ENCODE peak calls at places on chromosomes 2 and 18, in seven cellular contexts. One of them, this sample, is unnamed.

GRCh38 chr2:142315353-142315752 is 184.5 kb upstream of the LRP1B start:
- DNase-seq in pancreas: no peak
- DNase-seq in neuronal stem cell: no peak
- DNase-seq in colonic mucosa: no peak
- DNase-seq in spleen: no peak
- DNase-seq in PC-9: no peak
- DNase-seq in dorsolateral prefrontal cortex: no peak
- DNase-seq in this sample: no peak

GRCh38 chr2:226079186-226079585 is 679.7 kb downstream of the NYAP2 start:
- DNase-seq in pancreas: no peak
- DNase-seq in neuronal stem cell: no peak
- DNase-seq in colonic mucosa: no peak
- DNase-seq in spleen: no peak
- DNase-seq in PC-9: no peak
- DNase-seq in dorsolateral prefrontal cortex: no peak
- DNase-seq in this sample: no peak

GRCh38 chr18:76558881-76559667 is 64.0 kb upstream of the ZNF516 start:
- DNase-seq in pancreas: no peak
- DNase-seq in neuronal stem cell: no peak
- DNase-seq in colonic mucosa: peak; percentile 69
- DNase-seq in spleen: no peak
- DNase-seq in PC-9: peak; percentile 95
- DNase-seq in dorsolateral prefrontal cortex: no peak
- DNase-seq in this sample: no peak

GRCh38 chr2:196176142-196176738 is 4.9 kb upstream of the STK17B start:
- DNase-seq in pancreas: no peak
- DNase-seq in neuronal stem cell: no peak
- DNase-seq in colonic mucosa: peak; percentile 38
- DNase-seq in spleen: peak; percentile 93
- DNase-seq in PC-9: no peak
- DNase-seq in dorsolateral prefrontal cortex: no peak
- DNase-seq in this sample: no peak

GRCh38 chr2:41894563-41895333 is 153.1 kb upstream of the PKDCC start:
- DNase-seq in pancreas: no peak
- DNase-seq in neuronal stem cell: no peak
- DNase-seq in colonic mucosa: no peak
- DNase-seq in spleen: no peak
- DNase-seq in PC-9: no peak
- DNase-seq in dorsolateral prefrontal cortex: no peak
- DNase-seq in this sample: no peak

GRCh38 chr2:206213514-206213845 is 53.8 kb downstream of the EEF1B2 start:
- DNase-seq in pancreas: no peak
- DNase-seq in neuronal stem cell: no peak
- DNase-seq in colonic mucosa: no peak
- DNase-seq in spleen: no peak
- DNase-seq in PC-9: no peak
- DNase-seq in dorsolateral prefrontal cortex: no peak
- DNase-seq in this sample: no peak

GRCh38 chr2:241070361-241070760 is 31.7 kb downstream of the MTERF4 start:
- DNase-seq in pancreas: no peak
- DNase-seq in neuronal stem cell: no peak
- DNase-seq in colonic mucosa: no peak
- DNase-seq in spleen: no peak
- DNase-seq in PC-9: no peak
- DNase-seq in dorsolateral prefrontal cortex: no peak
- DNase-seq in this sample: peak; percentile 26

GRCh38 chr2:85926931-85927527 is 38.2 kb upstream of the ST3GAL5 start:
- DNase-seq in pancreas: no peak
- DNase-seq in neuronal stem cell: no peak
- DNase-seq in colonic mucosa: no peak
- DNase-seq in spleen: no peak
- DNase-seq in PC-9: peak; percentile 68
- DNase-seq in dorsolateral prefrontal cortex: no peak
- DNase-seq in this sample: no peak

GRCh38 chr2:195898505-195898904 is 170.1 kb downstream of the DNAH7 start:
- DNase-seq in pancreas: peak; percentile 7
- DNase-seq in neuronal stem cell: peak; percentile 2
- DNase-seq in colonic mucosa: peak; percentile 31
- DNase-seq in spleen: no peak
- DNase-seq in PC-9: no peak
- DNase-seq in dorsolateral prefrontal cortex: peak; percentile 77
- DNase-seq in this sample: peak; percentile 57

GRCh38 chr18:70390366-70391090 is 101.7 kb downstream of the SOCS6 start:
- DNase-seq in pancreas: no peak
- DNase-seq in neuronal stem cell: no peak
- DNase-seq in colonic mucosa: no peak
- DNase-seq in spleen: no peak
- DNase-seq in PC-9: no peak
- DNase-seq in dorsolateral prefrontal cortex: no peak
- DNase-seq in this sample: no peak

GRCh38 chr18:46916551-46917107 is 678 bp downstream of the PIAS2 start:
- DNase-seq in pancreas: no peak
- DNase-seq in neuronal stem cell: peak; percentile 23
- DNase-seq in colonic mucosa: peak; percentile 32
- DNase-seq in spleen: no peak
- DNase-seq in PC-9: no peak
- DNase-seq in dorsolateral prefrontal cortex: no peak
- DNase-seq in this sample: no peak

GRCh38 chr2:30180230-30180629 is 33.4 kb downstream of the YPEL5 start:
- DNase-seq in pancreas: no peak
- DNase-seq in neuronal stem cell: no peak
- DNase-seq in colonic mucosa: no peak
- DNase-seq in spleen: no peak
- DNase-seq in PC-9: no peak
- DNase-seq in dorsolateral prefrontal cortex: no peak
- DNase-seq in this sample: no peak

GRCh38 chr2:105738658-105739051 is 6.1 kb upstream of the NCK2 start:
- DNase-seq in pancreas: no peak
- DNase-seq in neuronal stem cell: no peak
- DNase-seq in colonic mucosa: no peak
- DNase-seq in spleen: no peak
- DNase-seq in PC-9: no peak
- DNase-seq in dorsolateral prefrontal cortex: no peak
- DNase-seq in this sample: no peak

GRCh38 chr2:162509288-162509968 is 165.5 kb downstream of the GCA start:
- DNase-seq in pancreas: no peak
- DNase-seq in neuronal stem cell: no peak
- DNase-seq in colonic mucosa: no peak
- DNase-seq in spleen: no peak
- DNase-seq in PC-9: no peak
- DNase-seq in dorsolateral prefrontal cortex: no peak
- DNase-seq in this sample: no peak

GRCh38 chr18:79395761-79396404 is at the start of gene NFATC1:
- DNase-seq in pancreas: peak; percentile 49
- DNase-seq in neuronal stem cell: peak; percentile 65
- DNase-seq in colonic mucosa: peak; percentile 46
- DNase-seq in spleen: peak; percentile 86
- DNase-seq in PC-9: no peak
- DNase-seq in dorsolateral prefrontal cortex: peak; percentile 58
- DNase-seq in this sample: peak; percentile 64

GRCh38 chr2:60960706-60961105 is 56.8 kb upstream of the PEX13 start:
- DNase-seq in pancreas: no peak
- DNase-seq in neuronal stem cell: no peak
- DNase-seq in colonic mucosa: no peak
- DNase-seq in spleen: no peak
- DNase-seq in PC-9: no peak
- DNase-seq in dorsolateral prefrontal cortex: no peak
- DNase-seq in this sample: no peak

DNA sequence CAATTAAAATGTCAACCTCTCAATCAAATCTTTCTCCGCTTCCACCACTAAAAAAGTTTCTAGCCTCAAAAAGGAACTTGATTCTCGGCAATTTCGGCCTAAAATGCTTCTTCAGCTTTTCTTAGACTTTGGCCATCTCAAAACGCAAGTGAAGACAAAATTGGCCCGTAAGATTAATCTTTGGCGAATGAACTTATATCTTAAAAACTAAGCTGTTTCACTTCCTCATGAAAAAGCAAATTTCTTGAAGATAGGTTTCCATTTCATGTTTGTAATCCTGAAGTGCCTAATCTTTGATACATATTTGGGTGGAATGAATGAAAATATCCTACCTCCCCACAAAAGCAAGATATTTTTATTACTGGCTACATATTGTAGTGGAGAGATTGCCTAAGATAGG is 85.3 kb upstream of the ZEB2 start:
- DNase-seq in pancreas: no peak
- DNase-seq in neuronal stem cell: no peak
- DNase-seq in colonic mucosa: no peak
- DNase-seq in spleen: no peak
- DNase-seq in PC-9: no peak
- DNase-seq in dorsolateral prefrontal cortex: no peak
- DNase-seq in this sample: no peak
- H3K27ac ChIP-seq in pancreas: no peak overlapping the region
- H3K27ac ChIP-seq in neuronal stem cell: no peak overlapping the region
- H3K27ac ChIP-seq in colonic mucosa: no peak overlapping the region
- H3K27ac ChIP-seq in spleen: peak overlapping the region; percentile 87
- H3K27ac ChIP-seq in PC-9: no peak overlapping the region
- H3K27ac ChIP-seq in dorsolateral prefrontal cortex: no peak overlapping the region
- H3K27ac ChIP-seq in this sample: no peak overlapping the region

GRCh38 chr2:101517753-101518152 is 42.8 kb upstream of the RFX8 start:
- DNase-seq in pancreas: no peak
- DNase-seq in neuronal stem cell: no peak
- DNase-seq in colonic mucosa: no peak
- DNase-seq in spleen: no peak
- DNase-seq in PC-9: peak; percentile 97
- DNase-seq in dorsolateral prefrontal cortex: no peak
- DNase-seq in this sample: no peak
- H3K27ac ChIP-seq in pancreas: no peak overlapping the region
- H3K27ac ChIP-seq in neuronal stem cell: no peak overlapping the region
- H3K27ac ChIP-seq in colonic mucosa: no peak overlapping the region
- H3K27ac ChIP-seq in spleen: no peak overlapping the region
- H3K27ac ChIP-seq in PC-9: peak overlapping the region; percentile 98
- H3K27ac ChIP-seq in dorsolateral prefrontal cortex: no peak overlapping the region
- H3K27ac ChIP-seq in this sample: no peak overlapping the region

GRCh38 chr2:156986339-156986988 is 271.0 kb upstream of the GALNT5 start:
- DNase-seq in pancreas: no peak
- DNase-seq in neuronal stem cell: peak; percentile 31
- DNase-seq in colonic mucosa: no peak
- DNase-seq in spleen: no peak
- DNase-seq in PC-9: no peak
- DNase-seq in dorsolateral prefrontal cortex: no peak
- DNase-seq in this sample: no peak
- H3K27ac ChIP-seq in pancreas: no peak overlapping the region
- H3K27ac ChIP-seq in neuronal stem cell: peak overlapping the region; percentile 47
- H3K27ac ChIP-seq in colonic mucosa: no peak overlapping the region
- H3K27ac ChIP-seq in spleen: no peak overlapping the region
- H3K27ac ChIP-seq in PC-9: no peak overlapping the region
- H3K27ac ChIP-seq in dorsolateral prefrontal cortex: no peak overlapping the region
- H3K27ac ChIP-seq in this sample: no peak overlapping the region

GRCh38 chr2:232700154-232700553 is 3.0 kb downstream of the GIGYF2 start:
- DNase-seq in pancreas: no peak
- DNase-seq in neuronal stem cell: no peak
- DNase-seq in colonic mucosa: no peak
- DNase-seq in spleen: no peak
- DNase-seq in PC-9: peak; percentile 21
- DNase-seq in dorsolateral prefrontal cortex: no peak
- DNase-seq in this sample: no peak

GRCh38 chr2:232697807-232698110 is 628 bp downstream of the GIGYF2 start:
- DNase-seq in pancreas: no peak
- DNase-seq in neuronal stem cell: no peak
- DNase-seq in colonic mucosa: no peak
- DNase-seq in spleen: no peak
- DNase-seq in PC-9: no peak
- DNase-seq in dorsolateral prefrontal cortex: no peak
- DNase-seq in this sample: no peak

GRCh38 chr2:232697059-232697806 is at the start of gene GIGYF2:
- DNase-seq in pancreas: peak; percentile 98
- DNase-seq in neuronal stem cell: peak; percentile 92
- DNase-seq in colonic mucosa: peak; percentile 97
- DNase-seq in spleen: peak; percentile 97
- DNase-seq in PC-9: peak; percentile 92
- DNase-seq in dorsolateral prefrontal cortex: peak; percentile 94
- DNase-seq in this sample: peak; percentile 97

GRCh38 chr2:232699110-232699509 is 2.0 kb downstream of the GIGYF2 start:
- DNase-seq in pancreas: no peak
- DNase-seq in neuronal stem cell: no peak
- DNase-seq in colonic mucosa: no peak
- DNase-seq in spleen: no peak
- DNase-seq in PC-9: no peak
- DNase-seq in dorsolateral prefrontal cortex: no peak
- DNase-seq in this sample: no peak

DNA sequence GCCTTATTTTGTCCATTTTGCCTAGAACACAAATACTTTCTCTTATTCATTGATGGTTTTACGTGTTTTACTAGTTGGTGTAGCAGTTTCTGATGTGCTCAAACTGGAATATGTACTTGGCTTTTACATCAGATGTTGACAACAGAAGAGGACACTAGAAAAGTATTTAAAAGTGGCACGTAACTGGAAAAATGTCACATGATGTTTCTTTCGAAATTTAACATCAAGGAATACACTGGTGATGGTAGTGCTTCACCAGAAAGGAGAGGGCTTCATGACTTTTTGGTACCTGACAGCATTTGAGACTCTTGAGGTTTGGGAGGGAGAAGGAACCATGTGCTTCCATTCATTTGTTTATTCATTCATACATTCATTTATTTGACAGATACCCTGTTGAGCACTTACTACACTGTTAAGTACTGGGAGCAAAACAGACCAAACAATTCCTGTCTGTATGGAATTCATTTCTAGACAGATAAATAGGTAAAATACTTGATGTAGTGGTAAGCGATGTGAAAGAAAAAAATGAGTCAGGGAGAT is 1.5 kb downstream of the GIGYF2 start:
- DNase-seq in pancreas: no peak
- DNase-seq in neuronal stem cell: no peak
- DNase-seq in colonic mucosa: no peak
- DNase-seq in spleen: no peak
- DNase-seq in PC-9: peak; percentile 32
- DNase-seq in dorsolateral prefrontal cortex: no peak
- DNase-seq in this sample: no peak
- H3K27ac ChIP-seq in pancreas: peak overlapping the region; percentile 97
- H3K27ac ChIP-seq in neuronal stem cell: no peak overlapping the region
- H3K27ac ChIP-seq in colonic mucosa: no peak overlapping the region
- H3K27ac ChIP-seq in spleen: peak overlapping the region; percentile 96
- H3K27ac ChIP-seq in PC-9: peak overlapping the region; percentile 79
- H3K27ac ChIP-seq in dorsolateral prefrontal cortex: no peak overlapping the region
- H3K27ac ChIP-seq in this sample: no peak overlapping the region

GRCh38 chr2:234986346-234986745 is 34.5 kb downstream of the SH3BP4 start:
- DNase-seq in pancreas: no peak
- DNase-seq in neuronal stem cell: no peak
- DNase-seq in colonic mucosa: no peak
- DNase-seq in spleen: no peak
- DNase-seq in PC-9: no peak
- DNase-seq in dorsolateral prefrontal cortex: no peak
- DNase-seq in this sample: no peak
- H3K27ac ChIP-seq in pancreas: peak overlapping the region; percentile 19
- H3K27ac ChIP-seq in neuronal stem cell: no peak overlapping the region
- H3K27ac ChIP-seq in colonic mucosa: no peak overlapping the region
- H3K27ac ChIP-seq in spleen: no peak overlapping the region
- H3K27ac ChIP-seq in PC-9: no peak overlapping the region
- H3K27ac ChIP-seq in dorsolateral prefrontal cortex: no peak overlapping the region
- H3K27ac ChIP-seq in this sample: no peak overlapping the region

This sample was measured in lung.